ENCODE peak calls at places on chromosomes 13 and 19, in nine cellular contexts. W is NCI-H460; O is HTR-8/SVneo; V is glomerular endothelial cell; N is stimulated activated CD8-positive, alpha-beta memory T cell treated with anti-CD3 and anti-CD28 coated beads, Interleukin-7, amount 100 ng/mL, for 1 hour; J is RWPE1; X is coronary artery; K is H4; Y is uterus. Z is an unnamed sample.

GRCh38 chr19:42149447-42150202 is 17.4 kb upstream of the POU2F2 start:
- DNase-seq in W (no peak), O (no peak), V (no peak), N (no peak), J (no peak), X (no peak), K (no peak), Y (no peak), Z (no peak)

GRCh38 chr19:4596033-4596904 is 36.8 kb upstream of the SEMA6B start:
- DNase-seq in W (no peak), O (no peak), V (no peak), N (no peak), J (no peak), X (no peak), K (no peak), Y (no peak), Z (no peak)

GRCh38 chr13:109869312-109870237 is 83.2 kb upstream of the IRS2 start:
- DNase-seq in W (peak), O (no peak), V (no peak), N (no peak), J (peak), X (peak), K (no peak), Y (peak), Z (no peak)

GRCh38 chr19:41064974-41065569 is 23.2 kb upstream of the CYP2A13 start:
- DNase-seq in W (peak), O (peak), V (peak), N (no peak), J (peak), X (no peak), K (peak), Y (no peak), Z (no peak)

GRCh38 chr19:36245210-36246005 is 30.5 kb downstream of the ZNF146 start:
- DNase-seq in W (no peak), O (no peak), V (no peak), N (no peak), J (no peak), X (no peak), K (no peak), Y (no peak), Z (no peak)

GRCh38 chr13:76812971-76813691 is 73.1 kb downstream of the KCTD12 start:
- DNase-seq in W (no peak), O (no peak), V (no peak), N (no peak), J (no peak), X (no peak), K (no peak), Y (peak), Z (no peak)

GRCh38 chr19:56751078-56751489 is 79.5 kb upstream of the ZNF835 start:
- DNase-seq in W (no peak), O (no peak), V (no peak), N (no peak), J (no peak), X (no peak), K (no peak), Y (peak), Z (no peak)

GRCh38 chr13:49630580-49630979 is 2.3 kb downstream of the ARL11 start:
- DNase-seq in W (no peak), O (no peak), V (no peak), N (no peak), J (no peak), X (no peak), K (no peak), Y (no peak), Z (no peak)

GRCh38 chr13:74633734-74634133 is 499.5 kb upstream of the KLF12 start:
- DNase-seq in W (no peak), O (no peak), V (no peak), N (no peak), J (no peak), X (no peak), K (no peak), Y (no peak), Z (no peak)

GRCh38 chr19:2221250-2221831 is 14.8 kb downstream of the PLEKHJ1 start:
- DNase-seq in W (no peak), O (no peak), V (no peak), N (no peak), J (no peak), X (no peak), K (no peak), Y (no peak), Z (no peak)

GRCh38 chr19:38700350-38700932 is 43.8 kb downstream of the CAPN12 start:
- DNase-seq in W (no peak), O (no peak), V (no peak), N (no peak), J (no peak), X (no peak), K (no peak), Y (no peak), Z (no peak)

GRCh38 chr13:63107163-63107935 is 1691.7 kb upstream of the PCDH20 start:
- DNase-seq in W (peak), O (no peak), V (no peak), N (no peak), J (peak), X (no peak), K (no peak), Y (no peak), Z (no peak)

GRCh38 chr19:51810228-51810627 is 15.3 kb downstream of the FPR3 start:
- DNase-seq in W (no peak), O (no peak), V (no peak), N (no peak), J (no peak), X (no peak), K (peak), Y (no peak), Z (peak)

GRCh38 chr13:51785592-51786424 is 18.2 kb downstream of the DHRS12 start:
- DNase-seq in W (no peak), O (no peak), V (no peak), N (no peak), J (no peak), X (no peak), K (peak), Y (peak), Z (no peak)

GRCh38 chr19:33062902-33063301 is 1.8 kb downstream of the RHPN2 start:
- DNase-seq in W (no peak), O (no peak), V (no peak), N (no peak), J (no peak), X (no peak), K (no peak), Y (no peak), Z (no peak)

GRCh38 chr19:22627526-22627925 is 6.6 kb upstream of the ZNF492 start:
- DNase-seq in W (no peak), O (no peak), V (no peak), N (no peak), J (no peak), X (no peak), K (no peak), Y (no peak), Z (no peak)

GRCh38 chr13:32838985-32839384 is 177.2 kb upstream of the KL start:
- DNase-seq in W (no peak), O (no peak), V (no peak), N (no peak), J (no peak), X (no peak), K (peak), Y (no peak), Z (no peak)

GRCh38 chr19:4493104-4493928 is 21.2 kb downstream of the HDGFL2 start:
- DNase-seq in W (no peak), O (no peak), V (no peak), N (no peak), J (no peak), X (no peak), K (no peak), Y (no peak), Z (no peak)

GRCh38 chr19:42271045-42271419 is 2.0 kb downstream of the CIC start:
- DNase-seq in W (no peak), O (no peak), V (no peak), N (no peak), J (no peak), X (no peak), K (no peak), Y (no peak), Z (no peak)

GRCh38 chr19:39501340-39501739 is 2.6 kb downstream of the DLL3 start:
- DNase-seq in W (no peak), O (no peak), V (no peak), N (no peak), J (no peak), X (no peak), K (no peak), Y (no peak), Z (no peak)

GRCh38 chr13:95136638-95137037 is 164.6 kb downstream of the ABCC4 start:
- DNase-seq in W (no peak), O (no peak), V (no peak), N (no peak), J (no peak), X (no peak), K (no peak), Y (no peak), Z (no peak)

GRCh38 chr19:42067315-42067888 is 2.6 kb downstream of the GRIK5 start:
- DNase-seq in W (no peak), O (no peak), V (no peak), N (no peak), J (no peak), X (no peak), K (no peak), Y (no peak), Z (no peak)

GRCh38 chr19:44753932-44754742 is 5.6 kb downstream of the BCL3 start:
- DNase-seq in W (peak), O (peak), V (no peak), N (peak), J (peak), X (peak), K (peak), Y (peak), Z (no peak)

GRCh38 chr13:39474600-39474999 is 128.4 kb downstream of the LHFPL6 start:
- DNase-seq in W (no peak), O (no peak), V (no peak), N (no peak), J (no peak), X (no peak), K (no peak), Y (no peak), Z (no peak)

GRCh38 chr19:48400018-48400742 is 6.7 kb downstream of the GRIN2D start:
- DNase-seq in W (peak), O (no peak), V (no peak), N (no peak), J (no peak), X (no peak), K (no peak), Y (peak), Z (no peak)

GRCh38 chr13:109707044-109707794 is 79.2 kb downstream of the IRS2 start:
- DNase-seq in W (peak), O (no peak), V (no peak), N (no peak), J (no peak), X (no peak), K (no peak), Y (no peak), Z (no peak)

GRCh38 chr13:31054632-31055031 is 107.1 kb downstream of the HSPH1 start:
- DNase-seq in W (no peak), O (no peak), V (no peak), N (no peak), J (no peak), X (peak), K (no peak), Y (no peak), Z (no peak)

GRCh38 chr19:2168619-2169424 is 5.1 kb downstream of the DOT1L start:
- DNase-seq in W (peak), O (peak), V (peak), N (peak), J (peak), X (peak), K (peak), Y (peak), Z (peak)

GRCh38 chr13:45446181-45446580 is 18.6 kb upstream of the COG3 start:
- DNase-seq in W (no peak), O (peak), V (no peak), N (no peak), J (no peak), X (no peak), K (no peak), Y (no peak), Z (no peak)

GRCh38 chr13:100533588-100534041 is 55.0 kb downstream of the GGACT start:
- DNase-seq in W (no peak), O (no peak), V (no peak), N (no peak), J (no peak), X (peak), K (no peak), Y (no peak), Z (no peak)